ENCODE peak calls at places on chromosomes 13 and 19, in four cellular contexts. O, R, X and B are unnamed samples.

GRCh38 chr13:71864981-71865857 is 1.8 kb downstream of the DACH1 start:
- DNase-seq in R (peak), O (peak), X (no peak), B (no peak)

GRCh38 chr13:112252744-112253590 is 123.2 kb upstream of the SPACA7 start:
- DNase-seq in O (no peak), X (no peak), R (no peak), B (no peak)

GRCh38 chr19:39568604-39569003 is 28.6 kb upstream of the EID2 start:
- DNase-seq in R (no peak), O (no peak), X (no peak), B (no peak)

GRCh38 chr19:7628589-7629311 is 595 bp downstream of the XAB2 start:
- DNase-seq in O (no peak), R (no peak), X (no peak), B (no peak)

GRCh38 chr13:19150226-19150625 is 31.4 kb downstream of the TUBA3C start:
- DNase-seq in O (no peak), R (no peak), X (no peak), B (no peak)

GRCh38 chr13:51412431-51412830 is 40.4 kb downstream of the INTS6 start:
- DNase-seq in X (no peak), R (no peak), O (no peak), B (no peak)

GRCh38 chr13:92590503-92590908 is 636.1 kb upstream of the GPC6 start:
- DNase-seq in O (peak), X (no peak), R (no peak), B (no peak)

GRCh38 chr19:38617764-38618589 is at the start of gene MAP4K1:
- DNase-seq in X (no peak), O (no peak), R (peak), B (no peak)

GRCh38 chr13:21078501-21078900 is 17.1 kb upstream of the LATS2 start:
- DNase-seq in O (no peak), X (no peak), R (no peak), B (no peak)

GRCh38 chr19:7911509-7912143 is 3.0 kb upstream of the TGFBR3L start:
- DNase-seq in R (no peak), X (no peak), O (no peak), B (no peak)

GRCh38 chr13:33710924-33711323 is 107.0 kb upstream of the RFC3 start:
- DNase-seq in X (no peak), O (no peak), R (no peak), B (no peak)
- TF ChIP-seq CTCF in X (no peak), O (no peak), R (no peak), B (no peak)

GRCh38 chr13:41411536-41411935 is 45.8 kb upstream of the RGCC start:
- DNase-seq in X (peak), O (peak), R (no peak), B (peak)
- TF ChIP-seq CTCF in X (peak), O (peak), R (peak), B (peak)

GRCh38 chr19:42023121-42023942 is 29.3 kb upstream of the ATP1A3 start:
- DNase-seq in R (no peak), O (no peak), X (peak), B (peak)
- TF ChIP-seq CTCF in R (no peak), O (peak), X (peak), B (peak)

GRCh38 chr13:62320129-62320724 is 904.6 kb upstream of the PCDH20 start:
- DNase-seq in R (no peak), X (no peak), O (peak), B (peak)
- TF ChIP-seq CTCF in R (peak), X (peak), O (peak), B (peak)

GRCh38 chr13:61086052-61086451 is 329.6 kb downstream of the PCDH20 start:
- DNase-seq in X (no peak), O (peak), R (no peak), B (no peak)
- TF ChIP-seq CTCF in X (no peak), O (no peak), R (no peak), B (no peak)

DNA sequence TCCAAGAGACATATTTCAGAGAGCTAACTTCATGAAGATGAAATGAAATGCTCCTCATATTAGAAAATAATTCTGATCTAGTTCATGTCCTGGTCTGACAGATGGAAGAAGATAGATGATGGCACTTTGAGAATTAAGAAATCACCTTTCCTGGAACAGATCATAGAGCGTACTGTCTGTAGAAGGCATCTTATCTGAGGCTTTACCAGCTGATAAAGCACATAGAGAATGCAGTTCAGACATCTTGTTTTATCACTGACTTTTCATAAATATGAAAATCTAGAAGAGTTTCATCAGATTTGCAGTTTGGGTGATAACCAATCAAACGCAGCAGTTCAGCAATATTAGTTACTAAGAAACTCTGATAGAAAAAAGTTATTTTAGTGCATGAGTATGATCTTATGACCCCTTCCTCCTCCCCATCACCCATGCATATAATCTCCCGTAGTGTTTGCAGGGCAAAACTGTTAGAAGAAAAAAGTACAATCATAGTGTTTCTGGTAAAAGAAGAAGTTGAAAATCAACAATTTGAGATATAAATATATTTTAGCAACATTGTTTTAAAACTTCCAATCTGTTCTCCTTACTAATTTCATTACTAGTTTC is 585.2 kb downstream of the PCDH9 start:
- DNase-seq in O (no peak), R (no peak), X (no peak), B (no peak)
- TF ChIP-seq CTCF in O (no peak), R (no peak), X (no peak), B (no peak)

GRCh38 chr13:55517312-55517711 is 1623.4 kb upstream of the PRR20A start:
- DNase-seq in O (no peak), X (no peak), R (no peak), B (no peak)
- TF ChIP-seq CTCF in O (no peak), X (peak), R (no peak), B (no peak)

DNA sequence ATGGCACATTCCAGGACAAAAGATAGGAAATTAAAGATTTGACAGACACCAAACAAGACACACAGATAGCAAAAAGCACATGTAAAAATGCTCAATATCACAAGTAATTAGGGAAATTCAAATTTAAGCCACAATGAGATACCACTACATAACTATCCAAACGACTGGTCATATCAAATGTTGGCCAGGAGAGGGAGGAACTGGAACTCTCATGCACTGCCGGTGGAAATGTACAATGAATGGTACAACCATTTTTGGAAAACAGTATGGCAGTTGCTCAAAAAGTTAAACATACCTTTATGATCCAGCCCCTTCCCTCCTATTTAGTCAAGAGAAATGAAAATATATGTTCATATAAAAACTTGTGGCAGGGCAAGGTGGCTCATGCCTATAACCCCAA is 36.8 kb upstream of the CYP2S1 start:
- DNase-seq in R (no peak), X (no peak), O (no peak), B (no peak)
- TF ChIP-seq CTCF in R (no peak), X (peak), O (no peak), B (peak)

GRCh38 chr19:47013041-47013517 is 6.6 kb upstream of the NPAS1 start:
- DNase-seq in O (peak), X (peak), R (peak), B (peak)
- TF ChIP-seq CTCF in O (peak), X (peak), R (peak), B (peak)

DNA sequence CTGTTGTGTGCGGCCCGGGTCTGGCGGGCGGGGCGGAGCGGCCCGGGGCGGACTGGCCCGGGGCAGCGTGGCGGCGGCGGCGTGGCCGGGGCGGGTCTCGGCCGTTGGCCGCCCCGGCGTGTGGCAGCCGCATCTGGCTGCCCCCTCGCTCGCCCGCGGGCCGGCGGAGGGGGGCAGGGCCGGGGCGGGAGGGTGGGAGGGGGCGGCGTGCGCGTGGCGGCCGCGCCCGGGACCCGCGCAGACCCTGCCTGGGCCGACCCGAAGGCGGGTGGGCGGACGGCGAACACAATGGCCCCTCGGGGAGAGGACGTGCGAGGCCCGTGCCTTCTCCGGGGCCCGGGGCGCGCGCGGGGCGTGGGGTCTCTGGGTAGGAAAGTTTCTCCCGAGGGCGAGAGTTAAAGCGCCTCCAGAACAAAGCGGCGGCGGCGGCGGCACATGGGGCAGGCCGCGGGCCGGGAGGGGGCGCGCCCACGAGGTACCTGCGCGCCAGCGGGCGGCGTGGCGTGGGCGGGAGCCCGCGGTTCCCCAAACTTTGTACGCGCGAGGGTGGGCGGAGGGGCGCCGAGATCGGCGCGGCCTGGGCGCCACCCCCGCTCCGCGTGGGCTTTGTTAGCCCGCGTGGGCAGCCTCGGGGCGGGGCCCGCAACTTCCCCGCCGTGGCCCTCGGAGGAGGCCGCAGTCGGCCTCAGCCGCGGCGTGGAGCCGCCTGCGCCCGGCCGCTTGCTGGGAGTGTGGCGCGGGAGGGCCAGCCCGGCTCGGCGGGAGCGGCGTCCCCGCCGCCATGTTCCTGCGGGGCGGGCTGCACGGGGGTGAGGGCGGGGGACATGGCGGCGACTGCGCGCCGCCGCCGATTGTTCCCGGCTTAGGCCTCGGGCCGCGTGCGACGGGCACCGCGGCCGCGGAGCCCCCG is 764 bp downstream of the MIR17HG start:
- DNase-seq in R (peak), O (peak), X (peak), B (peak)
- TF ChIP-seq CTCF in R (no peak), O (no peak), X (peak), B (peak)